ENCODE peak calls at places on chromosome 12, in seven cellular contexts. S, C, P, O, T, K and U are unnamed samples.

GRCh38 chr12:110741795-110742717 is 635 bp downstream of the PPP1CC start:
- DNase-seq in S (no peak), C (peak; percentile 57), O (peak; percentile 54), K (no peak), P (peak; percentile 20), T (no peak), U (no peak)

GRCh38 chr12:130849561-130850417 is 10.7 kb upstream of the STX2 start:
- DNase-seq in O (no peak), T (no peak), K (no peak), C (no peak), P (no peak), S (no peak), U (no peak)

GRCh38 chr12:122793685-122794106 is 19.3 kb downstream of the CCDC62 start:
- DNase-seq in S (no peak), C (peak; percentile 54), K (no peak), T (peak; percentile 21), P (no peak), O (no peak), U (no peak)

GRCh38 chr12:52487211-52487610 is 5.8 kb downstream of the KRT6A start:
- DNase-seq in K (no peak), T (no peak), P (no peak), O (no peak), C (no peak), S (no peak), U (no peak)

GRCh38 chr12:32437095-32437515 is 37.7 kb downstream of the FGD4 start:
- DNase-seq in K (no peak), P (no peak), O (no peak), S (no peak), C (no peak), T (no peak), U (no peak)

GRCh38 chr12:120971299-120972180 is 6.8 kb upstream of the HNF1A start:
- DNase-seq in S (peak; percentile 13), O (no peak), K (no peak), C (peak; percentile 47), T (peak; percentile 27), P (peak; percentile 40), U (no peak)

GRCh38 chr12:89951050-89951693 is 242.5 kb upstream of the ATP2B1 start:
- DNase-seq in S (no peak), T (no peak), O (no peak), C (no peak), P (no peak), K (no peak), U (no peak)

GRCh38 chr12:89183985-89184435 is 168.3 kb downstream of the DUSP6 start:
- DNase-seq in K (peak; percentile 20), T (no peak), C (no peak), S (no peak), P (peak; percentile 80), O (peak; percentile 32), U (peak; percentile 29)

GRCh38 chr12:32104572-32105355 is 1.9 kb upstream of the BICD1 start:
- DNase-seq in O (no peak), K (no peak), S (no peak), P (no peak), T (no peak), C (no peak), U (no peak)

GRCh38 chr12:92506460-92506859 is 196.3 kb upstream of the PLEKHG7 start:
- DNase-seq in T (no peak), K (no peak), P (no peak), O (no peak), S (no peak), C (no peak), U (no peak)

GRCh38 chr12:119334459-119335170 is at the start of gene CCDC60:
- DNase-seq in C (no peak), S (no peak), P (no peak), O (peak; percentile 27), T (no peak), K (no peak), U (no peak)

GRCh38 chr12:55974308-55974724 is 438 bp downstream of the RAB5B start:
- DNase-seq in P (no peak), C (peak; percentile 36), T (no peak), O (peak; percentile 61), S (peak; percentile 23), K (no peak), U (no peak)

GRCh38 chr12:124233846-124234620 is 60.9 kb upstream of the RFLNA start:
- DNase-seq in T (no peak), O (no peak), K (no peak), S (no peak), P (no peak), C (no peak), U (no peak)

GRCh38 chr12:100539209-100539608 is 34.3 kb upstream of the GAS2L3 start:
- DNase-seq in C (no peak), S (no peak), P (no peak), K (no peak), O (no peak), T (no peak), U (no peak)

GRCh38 chr12:128259556-128260070 is 7.4 kb upstream of the TMEM132C start:
- DNase-seq in C (peak; percentile 3), S (peak; percentile 5), O (no peak), P (peak; percentile 20), T (no peak), K (peak; percentile 32), U (peak; percentile 33)

GRCh38 chr12:8609061-8609570 is 3.5 kb downstream of the AICDA start:
- DNase-seq in K (no peak), P (no peak), T (no peak), C (peak; percentile 11), S (no peak), O (no peak), U (no peak)

GRCh38 chr12:43291516-43291915 is 260.5 kb downstream of the ADAMTS20 start:
- DNase-seq in T (no peak), O (no peak), S (no peak), P (no peak), C (no peak), K (no peak), U (no peak)

GRCh38 chr12:16610006-16610520 is 4.1 kb upstream of the LMO3 start:
- DNase-seq in T (no peak), C (no peak), K (no peak), S (no peak), P (no peak), O (no peak), U (no peak)

GRCh38 chr12:57190037-57190436 is 26.6 kb upstream of the NXPH4 start:
- DNase-seq in P (no peak), S (no peak), T (no peak), O (peak; percentile 75), C (no peak), K (no peak), U (no peak)

GRCh38 chr12:31517994-31518393 is 72.9 kb downstream of the DENND5B start:
- DNase-seq in O (no peak), C (no peak), S (no peak), P (no peak), T (no peak), K (no peak), U (no peak)